ENCODE peak calls at places on chromosomes 13 and 19, in six cellular contexts. U is HFF-Myc, P is GM20000, J is neural progenitor cell, M is omental fat pad, H is adrenal gland. L is an unnamed sample.

GRCh38 chr13:41463823-41464602 is 6.7 kb downstream of the RGCC start:
- DNase-seq in P (peak), M (no peak), H (no peak), U (no peak), J (no peak), L (no peak)

GRCh38 chr13:89281331-89281730 is 1610.2 kb downstream of the SLITRK5 start:
- DNase-seq in P (no peak), U (no peak), J (no peak), H (no peak), M (no peak), L (no peak)

GRCh38 chr13:37289212-37289935 is 183.9 kb upstream of the CSNK1A1L start:
- DNase-seq in J (no peak), M (no peak), U (no peak), P (no peak), H (no peak), L (no peak)

GRCh38 chr19:37896142-37896541 is 10.3 kb downstream of the WDR87 start:
- DNase-seq in M (no peak), U (no peak), H (no peak), J (no peak), P (no peak), L (no peak)

GRCh38 chr13:41345921-41346589 is 35.0 kb downstream of the NAA16 start:
- DNase-seq in M (no peak), P (no peak), J (no peak), H (no peak), U (no peak), L (no peak)

GRCh38 chr19:51391073-51391611 is 751 bp upstream of the C19orf84 start:
- DNase-seq in J (no peak), U (no peak), H (no peak), M (no peak), P (no peak), L (no peak)

GRCh38 chr19:5095568-5095850 is 126.6 kb downstream of the KDM4B start:
- DNase-seq in P (no peak), U (no peak), M (no peak), J (no peak), H (no peak), L (no peak)

GRCh38 chr13:91406619-91407018 is 8.2 kb downstream of the GPC5 start:
- DNase-seq in P (peak), M (no peak), U (peak), J (peak), H (no peak), L (no peak)

GRCh38 chr13:21871302-21871862 is 200.5 kb downstream of the FGF9 start:
- DNase-seq in M (no peak), U (no peak), P (no peak), J (no peak), H (no peak), L (no peak)

GRCh38 chr19:31506102-31506501 is 156.9 kb upstream of the TSHZ3 start:
- DNase-seq in M (no peak), P (no peak), H (no peak), U (no peak), J (no peak), L (no peak)

GRCh38 chr19:6736169-6736916 is 1.0 kb downstream of the GPR108 start:
- DNase-seq in M (no peak), J (peak), P (peak), U (peak), H (peak), L (peak)

GRCh38 chr13:68748038-68748437 is 1359.6 kb upstream of the ATXN8OS start:
- DNase-seq in M (no peak), U (no peak), H (no peak), J (no peak), P (no peak), L (no peak)

GRCh38 chr13:40916207-40916998 is 102.7 kb downstream of the ELF1 start:
- DNase-seq in J (no peak), H (no peak), M (no peak), P (no peak), U (peak), L (no peak)

GRCh38 chr19:1523412-1524205 is at the start of gene PLK5:
- DNase-seq in P (no peak), H (no peak), M (no peak), J (peak), U (no peak), L (peak)

GRCh38 chr19:1408300-1409203 is 1.2 kb downstream of the DAZAP1 start:
- DNase-seq in M (no peak), J (peak), H (peak), P (peak), U (no peak), L (peak)

GRCh38 chr13:39676315-39676876 is 20.9 kb downstream of the COG6 start:
- DNase-seq in P (peak), M (no peak), H (peak), U (no peak), J (peak), L (no peak)

GRCh38 chr13:111397202-111397880 is 76.9 kb downstream of the TEX29 start:
- DNase-seq in M (no peak), J (no peak), H (no peak), P (no peak), U (no peak), L (no peak)

GRCh38 chr13:26656919-26657318 is 99.4 kb downstream of the WASF3 start:
- DNase-seq in P (no peak), M (no peak), H (peak), J (peak), U (no peak), L (no peak)

GRCh38 chr19:4971816-4972495 is 3.0 kb downstream of the KDM4B start:
- DNase-seq in H (peak), M (no peak), U (no peak), J (no peak), P (no peak), L (no peak)

GRCh38 chr13:76711515-76712182 is 174.6 kb downstream of the KCTD12 start:
- DNase-seq in P (no peak), U (peak), M (no peak), J (no peak), H (peak), L (no peak)

GRCh38 chr19:22052644-22053013 is 345 bp downstream of the ZNF257 start:
- DNase-seq in J (no peak), M (no peak), H (no peak), U (no peak), P (no peak), L (no peak)

GRCh38 chr19:10544242-10544752 is 593 bp downstream of the ATG4D start:
- DNase-seq in U (no peak), P (peak), H (peak), M (no peak), J (peak), L (no peak)

GRCh38 chr13:49749852-49750251 is 42.6 kb downstream of the KPNA3 start:
- DNase-seq in J (no peak), U (no peak), M (no peak), H (no peak), P (no peak), L (no peak)

GRCh38 chr13:41137951-41138350 is 5.3 kb upstream of the KBTBD6 start:
- DNase-seq in P (no peak), M (no peak), J (no peak), U (no peak), H (no peak), L (no peak)

GRCh38 chr13:59088716-59089115 is 1075.0 kb downstream of the DIAPH3 start:
- DNase-seq in U (no peak), H (no peak), P (no peak), M (no peak), J (no peak), L (no peak)

GRCh38 chr19:18425515-18426415 is 6.6 kb downstream of the SSBP4 start:
- DNase-seq in P (no peak), U (no peak), H (peak), M (no peak), J (no peak), L (no peak)
- TF ChIP-seq CTCF in P (no peak), U (no peak), H (peak), M (no peak), J (no peak), L (no peak)

DNA sequence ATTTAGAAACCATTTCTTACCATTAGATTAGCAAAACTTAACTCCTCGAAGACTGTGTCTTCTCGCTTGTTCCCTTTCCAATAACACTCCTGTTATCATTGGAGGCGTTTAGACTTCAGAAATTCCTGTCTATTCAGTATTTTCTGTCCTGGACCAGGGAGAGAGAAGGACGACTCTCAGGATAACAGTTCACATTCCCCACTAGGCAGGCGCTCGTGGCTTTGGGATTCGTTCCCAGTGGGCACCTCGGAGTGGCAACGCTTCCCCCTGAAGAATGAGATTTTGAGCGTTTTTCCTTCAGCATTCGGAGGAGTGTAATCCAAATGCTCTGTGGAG is 429 bp upstream of the ZNF225 start:
- DNase-seq in U (no peak), J (no peak), P (peak), M (no peak), H (no peak), L (no peak)
- TF ChIP-seq CTCF in U (no peak), J (no peak), P (no peak), M (no peak), H (no peak), L (no peak)

GRCh38 chr13:32025730-32026129 is 5.8 kb upstream of the FRY start:
- DNase-seq in J (peak), U (no peak), M (no peak), H (no peak), P (no peak), L (no peak)

GRCh38 chr13:32026619-32027018 is 5.0 kb upstream of the FRY start:
- DNase-seq in P (no peak), J (no peak), U (no peak), H (no peak), M (no peak), L (no peak)

GRCh38 chr13:32023096-32023495 is 8.5 kb upstream of the FRY start:
- DNase-seq in M (no peak), J (no peak), H (no peak), U (no peak), P (no peak), L (no peak)

GRCh38 chr13:32023698-32024097 is 7.9 kb upstream of the FRY start:
- DNase-seq in P (no peak), H (no peak), J (no peak), M (no peak), U (no peak), L (no peak)

DNA sequence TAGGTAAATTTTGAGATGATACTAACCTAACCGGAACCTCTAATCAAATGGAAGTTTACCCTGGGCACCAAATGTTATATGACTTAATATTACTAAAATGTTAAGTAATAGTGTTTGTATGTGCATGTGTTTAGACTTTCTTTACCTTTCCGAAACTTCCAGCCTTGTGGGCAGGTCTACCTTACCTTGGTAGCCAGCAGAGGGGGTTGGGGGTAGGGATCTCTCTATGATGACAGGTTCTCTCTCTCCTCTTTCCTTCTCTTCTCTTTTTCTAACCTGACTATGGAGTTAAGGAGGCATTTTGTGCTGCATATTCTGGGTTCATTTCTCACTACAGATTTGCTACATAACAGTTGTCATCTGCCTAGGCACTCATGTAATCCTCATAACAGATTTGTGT is 6.8 kb upstream of the FRY start:
- DNase-seq in J (no peak), M (no peak), H (no peak), U (no peak), P (no peak), L (no peak)
- TF ChIP-seq CTCF in J (peak), M (no peak), H (no peak), U (no peak), P (no peak), L (no peak)

GRCh38 chr19:19169236-19170052 is 619 bp downstream of the MEF2B start:
- DNase-seq in U (no peak), J (no peak), H (no peak), P (no peak), M (no peak), L (no peak)
- TF ChIP-seq CTCF in U (no peak), J (no peak), H (no peak), P (no peak), M (no peak), L (no peak)

DNA sequence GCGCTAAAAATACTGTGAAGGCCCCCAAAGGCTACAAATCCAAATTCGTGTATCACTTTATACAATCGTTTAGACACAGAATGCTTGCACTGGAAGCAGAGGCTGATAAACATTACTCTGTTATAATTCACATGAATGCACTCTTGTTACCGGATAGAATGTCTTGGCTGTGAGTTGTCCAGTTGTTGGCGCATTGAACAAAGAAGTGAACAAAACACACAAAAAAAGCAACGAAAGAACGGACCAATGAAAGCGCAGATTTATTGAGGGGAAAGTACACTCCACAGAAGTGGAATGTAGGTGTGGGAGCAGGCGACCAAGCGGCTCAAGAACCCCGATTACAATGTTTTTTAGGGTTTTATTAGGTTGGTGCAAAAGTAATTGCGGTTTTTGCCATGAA is 529 bp upstream of the ZNF418 start:
- DNase-seq in M (no peak), H (no peak), U (no peak), J (no peak), P (no peak), L (no peak)
- TF ChIP-seq CTCF in M (no peak), H (no peak), U (no peak), J (no peak), P (no peak), L (no peak)

GRCh38 chr19:55704494-55705245 is 29.6 kb downstream of the EPN1 start:
- DNase-seq in J (no peak), M (no peak), U (no peak), P (no peak), H (no peak), L (no peak)
- TF ChIP-seq CTCF in J (no peak), M (no peak), U (no peak), P (no peak), H (no peak), L (no peak)

GRCh38 chr19:35240322-35240721 is 8.5 kb upstream of the LSR start:
- DNase-seq in J (no peak), U (no peak), P (no peak), H (peak), M (no peak), L (no peak)
- TF ChIP-seq CTCF in J (no peak), U (no peak), P (no peak), H (no peak), M (no peak), L (no peak)